ENCODE peak calls at places on chromosomes 13 and 19, in five cellular contexts. One of them, this sample, is unnamed.

GRCh38 chr13:27189192-27189591 is 17.6 kb upstream of the USP12 start:
- DNase-seq in NT2/D1: no peak
- DNase-seq in Calu3: no peak
- DNase-seq in EL: no peak
- DNase-seq in endothelial cell: no peak
- DNase-seq in this sample: no peak

GRCh38 chr13:37340911-37341670 is 235.6 kb upstream of the CSNK1A1L start:
- DNase-seq in NT2/D1: no peak
- DNase-seq in Calu3: no peak
- DNase-seq in EL: no peak
- DNase-seq in endothelial cell: no peak
- DNase-seq in this sample: no peak

GRCh38 chr19:11444059-11444458 is 8.6 kb downstream of the PRKCSH start:
- DNase-seq in NT2/D1: no peak
- DNase-seq in Calu3: no peak
- DNase-seq in EL: no peak
- DNase-seq in endothelial cell: no peak
- DNase-seq in this sample: no peak

GRCh38 chr13:36915891-36916640 is 4.0 kb downstream of the SMAD9 start:
- DNase-seq in NT2/D1: no peak
- DNase-seq in Calu3: no peak
- DNase-seq in EL: no peak
- DNase-seq in endothelial cell: no peak
- DNase-seq in this sample: no peak

GRCh38 chr13:49527123-49527522 is 31.4 kb downstream of the PHF11 start:
- DNase-seq in NT2/D1: no peak
- DNase-seq in Calu3: no peak
- DNase-seq in EL: no peak
- DNase-seq in endothelial cell: no peak
- DNase-seq in this sample: no peak

GRCh38 chr13:32851083-32852064 is 164.8 kb upstream of the KL start:
- DNase-seq in NT2/D1: no peak
- DNase-seq in Calu3: no peak
- DNase-seq in EL: no peak
- DNase-seq in endothelial cell: no peak
- DNase-seq in this sample: no peak

GRCh38 chr13:44050450-44051063 is 170.9 kb downstream of the LACC1 start:
- DNase-seq in NT2/D1: no peak
- DNase-seq in Calu3: peak; percentile 4
- DNase-seq in EL: peak; percentile 34
- DNase-seq in endothelial cell: no peak
- DNase-seq in this sample: no peak

GRCh38 chr13:105611424-105611823 is 924.0 kb downstream of the EFNB2 start:
- DNase-seq in NT2/D1: peak; percentile 28
- DNase-seq in Calu3: no peak
- DNase-seq in EL: peak; percentile 69
- DNase-seq in endothelial cell: no peak
- DNase-seq in this sample: no peak

GRCh38 chr13:94344126-94344863 is 135.2 kb downstream of the DCT start:
- DNase-seq in NT2/D1: no peak
- DNase-seq in Calu3: no peak
- DNase-seq in EL: no peak
- DNase-seq in endothelial cell: no peak
- DNase-seq in this sample: no peak

GRCh38 chr19:33621811-33622504 is at the start of gene CHST8:
- DNase-seq in NT2/D1: peak; percentile 28
- DNase-seq in Calu3: no peak
- DNase-seq in EL: peak; percentile 28
- DNase-seq in endothelial cell: peak; percentile 69
- DNase-seq in this sample: peak; percentile 76

GRCh38 chr19:10353793-10354391 is 14.5 kb upstream of the ICAM3 start:
- DNase-seq in NT2/D1: peak; percentile 89
- DNase-seq in Calu3: peak; percentile 16
- DNase-seq in EL: no peak
- DNase-seq in endothelial cell: peak; percentile 75
- DNase-seq in this sample: peak; percentile 89

GRCh38 chr13:113112893-113113845 is 7.6 kb downstream of the F7 start:
- DNase-seq in NT2/D1: no peak
- DNase-seq in Calu3: no peak
- DNase-seq in EL: no peak
- DNase-seq in endothelial cell: no peak
- DNase-seq in this sample: no peak

GRCh38 chr19:48698046-48698445 is 2.3 kb downstream of the FUT2 start:
- DNase-seq in NT2/D1: no peak
- DNase-seq in Calu3: peak; percentile 42
- DNase-seq in EL: peak; percentile 82
- DNase-seq in endothelial cell: no peak
- DNase-seq in this sample: peak; percentile 79

GRCh38 chr13:113184568-113185440 is 23.7 kb downstream of the PCID2 start:
- DNase-seq in NT2/D1: no peak
- DNase-seq in Calu3: no peak
- DNase-seq in EL: no peak
- DNase-seq in endothelial cell: no peak
- DNase-seq in this sample: no peak

GRCh38 chr19:35963514-35963913 is 27.3 kb downstream of the LRFN3 start:
- DNase-seq in NT2/D1: peak; percentile 51
- DNase-seq in Calu3: peak; percentile 59
- DNase-seq in EL: peak; percentile 25
- DNase-seq in endothelial cell: peak; percentile 83
- DNase-seq in this sample: peak; percentile 47

GRCh38 chr19:16141043-16141442 is 2.4 kb upstream of the HSH2D start:
- DNase-seq in NT2/D1: no peak
- DNase-seq in Calu3: no peak
- DNase-seq in EL: no peak
- DNase-seq in endothelial cell: no peak
- DNase-seq in this sample: peak; percentile 42

GRCh38 chr13:80339578-80339840 is 1.4 kb downstream of the SPRY2 start:
- DNase-seq in NT2/D1: no peak
- DNase-seq in Calu3: no peak
- DNase-seq in EL: no peak
- DNase-seq in endothelial cell: peak; percentile 14
- DNase-seq in this sample: peak; percentile 16